ENCODE peak calls at places on chromosomes 7 and 10, in eight cellular contexts. One of them, this sample, is unnamed.

GRCh38 chr10:79180619-79181221 is 112.0 kb downstream of the ZMIZ1 start:
- DNase-seq in H54: no peak
- DNase-seq in endothelial cell: no peak
- DNase-seq in ecto neural progenitor cell: no peak
- DNase-seq in NCI-H1092 treated with DMSO at 0.1 percent for 48 hours: no peak
- DNase-seq in hypothalamus: no peak
- DNase-seq in cardiac septum: no peak
- DNase-seq in naive thymus-derived CD8-positive, alpha-beta T cell: no peak
- DNase-seq in this sample: no peak

GRCh38 chr10:122149607-122150505 is 121.2 kb upstream of the BTBD16 start:
- DNase-seq in H54: no peak
- DNase-seq in endothelial cell: no peak
- DNase-seq in ecto neural progenitor cell: no peak
- DNase-seq in NCI-H1092 treated with DMSO at 0.1 percent for 48 hours: no peak
- DNase-seq in hypothalamus: no peak
- DNase-seq in cardiac septum: no peak
- DNase-seq in naive thymus-derived CD8-positive, alpha-beta T cell: no peak
- DNase-seq in this sample: no peak

GRCh38 chr7:106045592-106045991 is 66.5 kb downstream of the SYPL1 start:
- DNase-seq in H54: no peak
- DNase-seq in endothelial cell: no peak
- DNase-seq in ecto neural progenitor cell: no peak
- DNase-seq in NCI-H1092 treated with DMSO at 0.1 percent for 48 hours: no peak
- DNase-seq in hypothalamus: no peak
- DNase-seq in cardiac septum: no peak
- DNase-seq in naive thymus-derived CD8-positive, alpha-beta T cell: no peak
- DNase-seq in this sample: no peak

GRCh38 chr10:52376665-52377354 is 62.7 kb downstream of the DKK1 start:
- DNase-seq in H54: no peak
- DNase-seq in endothelial cell: no peak
- DNase-seq in ecto neural progenitor cell: no peak
- DNase-seq in NCI-H1092 treated with DMSO at 0.1 percent for 48 hours: no peak
- DNase-seq in hypothalamus: no peak
- DNase-seq in cardiac septum: no peak
- DNase-seq in naive thymus-derived CD8-positive, alpha-beta T cell: no peak
- DNase-seq in this sample: no peak

GRCh38 chr7:16293669-16294425 is 127.5 kb downstream of the CRPPA start:
- DNase-seq in H54: no peak
- DNase-seq in endothelial cell: no peak
- DNase-seq in ecto neural progenitor cell: no peak
- DNase-seq in NCI-H1092 treated with DMSO at 0.1 percent for 48 hours: no peak
- DNase-seq in hypothalamus: no peak
- DNase-seq in cardiac septum: no peak
- DNase-seq in naive thymus-derived CD8-positive, alpha-beta T cell: no peak
- DNase-seq in this sample: no peak

GRCh38 chr7:37495574-37496184 is 47.0 kb upstream of the ELMO1 start:
- DNase-seq in H54: no peak
- DNase-seq in endothelial cell: no peak
- DNase-seq in ecto neural progenitor cell: no peak
- DNase-seq in NCI-H1092 treated with DMSO at 0.1 percent for 48 hours: peak; percentile 11
- DNase-seq in hypothalamus: no peak
- DNase-seq in cardiac septum: no peak
- DNase-seq in naive thymus-derived CD8-positive, alpha-beta T cell: peak; percentile 54
- DNase-seq in this sample: no peak

GRCh38 chr10:24901686-24902399 is 50.6 kb downstream of the PRTFDC1 start:
- DNase-seq in H54: peak; percentile 51
- DNase-seq in endothelial cell: no peak
- DNase-seq in ecto neural progenitor cell: no peak
- DNase-seq in NCI-H1092 treated with DMSO at 0.1 percent for 48 hours: no peak
- DNase-seq in hypothalamus: no peak
- DNase-seq in cardiac septum: no peak
- DNase-seq in naive thymus-derived CD8-positive, alpha-beta T cell: no peak
- DNase-seq in this sample: peak; percentile 69

GRCh38 chr7:80634505-80634904 is 3.9 kb upstream of the CD36 start:
- DNase-seq in H54: no peak
- DNase-seq in endothelial cell: no peak
- DNase-seq in ecto neural progenitor cell: no peak
- DNase-seq in NCI-H1092 treated with DMSO at 0.1 percent for 48 hours: no peak
- DNase-seq in hypothalamus: no peak
- DNase-seq in cardiac septum: no peak
- DNase-seq in naive thymus-derived CD8-positive, alpha-beta T cell: no peak
- DNase-seq in this sample: no peak

GRCh38 chr10:111360260-111360925 is 283.6 kb downstream of the ADRA2A start:
- DNase-seq in H54: peak; percentile 4
- DNase-seq in endothelial cell: peak; percentile 47
- DNase-seq in ecto neural progenitor cell: peak; percentile 62
- DNase-seq in NCI-H1092 treated with DMSO at 0.1 percent for 48 hours: peak; percentile 0
- DNase-seq in hypothalamus: no peak
- DNase-seq in cardiac septum: no peak
- DNase-seq in naive thymus-derived CD8-positive, alpha-beta T cell: peak; percentile 5
- DNase-seq in this sample: no peak

GRCh38 chr7:127713758-127714157 is 61.8 kb downstream of the SND1 start:
- DNase-seq in H54: no peak
- DNase-seq in endothelial cell: no peak
- DNase-seq in ecto neural progenitor cell: no peak
- DNase-seq in NCI-H1092 treated with DMSO at 0.1 percent for 48 hours: no peak
- DNase-seq in hypothalamus: no peak
- DNase-seq in cardiac septum: no peak
- DNase-seq in naive thymus-derived CD8-positive, alpha-beta T cell: no peak
- DNase-seq in this sample: no peak

GRCh38 chr10:104449402-104449801 is 95.8 kb downstream of the CFAP58 start:
- DNase-seq in H54: no peak
- DNase-seq in endothelial cell: no peak
- DNase-seq in ecto neural progenitor cell: no peak
- DNase-seq in NCI-H1092 treated with DMSO at 0.1 percent for 48 hours: no peak
- DNase-seq in hypothalamus: no peak
- DNase-seq in cardiac septum: no peak
- DNase-seq in naive thymus-derived CD8-positive, alpha-beta T cell: no peak
- DNase-seq in this sample: no peak

GRCh38 chr10:24723788-24724380 is at the start of gene ARHGAP21:
- DNase-seq in H54: no peak
- DNase-seq in endothelial cell: peak; percentile 63
- DNase-seq in ecto neural progenitor cell: peak; percentile 74
- DNase-seq in NCI-H1092 treated with DMSO at 0.1 percent for 48 hours: peak; percentile 56
- DNase-seq in hypothalamus: peak; percentile 30
- DNase-seq in cardiac septum: peak; percentile 84
- DNase-seq in naive thymus-derived CD8-positive, alpha-beta T cell: peak; percentile 43
- DNase-seq in this sample: no peak

GRCh38 chr10:44660271-44660670 is 250.9 kb upstream of the TMEM72 start:
- DNase-seq in H54: no peak
- DNase-seq in endothelial cell: no peak
- DNase-seq in ecto neural progenitor cell: no peak
- DNase-seq in NCI-H1092 treated with DMSO at 0.1 percent for 48 hours: no peak
- DNase-seq in hypothalamus: no peak
- DNase-seq in cardiac septum: no peak
- DNase-seq in naive thymus-derived CD8-positive, alpha-beta T cell: no peak
- DNase-seq in this sample: no peak

GRCh38 chr7:96303105-96303685 is 18.7 kb downstream of the SLC25A13 start:
- DNase-seq in H54: no peak
- DNase-seq in endothelial cell: no peak
- DNase-seq in ecto neural progenitor cell: no peak
- DNase-seq in NCI-H1092 treated with DMSO at 0.1 percent for 48 hours: no peak
- DNase-seq in hypothalamus: no peak
- DNase-seq in cardiac septum: no peak
- DNase-seq in naive thymus-derived CD8-positive, alpha-beta T cell: no peak
- DNase-seq in this sample: no peak

GRCh38 chr7:65239707-65240352 is 133.8 kb upstream of the ZNF92 start:
- DNase-seq in H54: no peak
- DNase-seq in endothelial cell: peak; percentile 67
- DNase-seq in ecto neural progenitor cell: peak; percentile 84
- DNase-seq in NCI-H1092 treated with DMSO at 0.1 percent for 48 hours: peak; percentile 26
- DNase-seq in hypothalamus: no peak
- DNase-seq in cardiac septum: no peak
- DNase-seq in naive thymus-derived CD8-positive, alpha-beta T cell: no peak
- DNase-seq in this sample: no peak

GRCh38 chr7:120725376-120726039 is 132.4 kb downstream of the TSPAN12 start:
- DNase-seq in H54: no peak
- DNase-seq in endothelial cell: no peak
- DNase-seq in ecto neural progenitor cell: no peak
- DNase-seq in NCI-H1092 treated with DMSO at 0.1 percent for 48 hours: peak; percentile 79
- DNase-seq in hypothalamus: no peak
- DNase-seq in cardiac septum: no peak
- DNase-seq in naive thymus-derived CD8-positive, alpha-beta T cell: no peak
- DNase-seq in this sample: no peak

GRCh38 chr7:50302486-50303081 is 1.9 kb upstream of the IKZF1 start:
- DNase-seq in H54: no peak
- DNase-seq in endothelial cell: no peak
- DNase-seq in ecto neural progenitor cell: no peak
- DNase-seq in NCI-H1092 treated with DMSO at 0.1 percent for 48 hours: no peak
- DNase-seq in hypothalamus: no peak
- DNase-seq in cardiac septum: no peak
- DNase-seq in naive thymus-derived CD8-positive, alpha-beta T cell: no peak
- DNase-seq in this sample: no peak